ENCODE peak calls at places on chromosomes 2 and 18, in five cellular contexts. One of them, this sample, is unnamed.
A peak's percentile ranks its signal among the peaks of the same experiment; 100 is the strongest.

GRCh38 chr2:132547089-132547687 is 122.8 kb downstream of the LYPD1 start:
- DNase-seq in IMR-90: peak; percentile 85
- DNase-seq in K562: peak; percentile 57
- DNase-seq in A549: peak; percentile 31
- DNase-seq in HepG2: peak; percentile 59
- DNase-seq in this sample: peak; percentile 59

GRCh38 chr2:29042581-29043075 is 31.7 kb downstream of the PCARE start:
- DNase-seq in HepG2: no peak
- DNase-seq in IMR-90: peak; percentile 70
- DNase-seq in A549: no peak
- DNase-seq in K562: no peak
- DNase-seq in this sample: no peak

GRCh38 chr18:57743008-57743407 is 60.1 kb downstream of the ATP8B1 start:
- DNase-seq in IMR-90: peak; percentile 81
- DNase-seq in A549: no peak
- DNase-seq in K562: no peak
- DNase-seq in HepG2: no peak
- DNase-seq in this sample: no peak

GRCh38 chr18:32975501-32975900 is 202.7 kb upstream of the KLHL14 start:
- DNase-seq in IMR-90: no peak
- DNase-seq in A549: no peak
- DNase-seq in K562: no peak
- DNase-seq in HepG2: no peak
- DNase-seq in this sample: no peak

GRCh38 chr18:27382477-27383216 is 197.5 kb upstream of the CHST9 start:
- DNase-seq in A549: no peak
- DNase-seq in K562: no peak
- DNase-seq in HepG2: no peak
- DNase-seq in IMR-90: no peak
- DNase-seq in this sample: no peak

GRCh38 chr18:69484699-69485396 is 84.2 kb downstream of the DOK6 start:
- DNase-seq in IMR-90: peak; percentile 81
- DNase-seq in A549: no peak
- DNase-seq in HepG2: peak; percentile 22
- DNase-seq in K562: no peak
- DNase-seq in this sample: no peak

GRCh38 chr2:69213832-69214231 is 173.2 kb downstream of the GFPT1 start:
- DNase-seq in IMR-90: no peak
- DNase-seq in K562: no peak
- DNase-seq in HepG2: no peak
- DNase-seq in A549: no peak
- DNase-seq in this sample: no peak

GRCh38 chr2:112216158-112216557 is 38.7 kb downstream of the ZC3H8 start:
- DNase-seq in HepG2: peak; percentile 58
- DNase-seq in K562: no peak
- DNase-seq in A549: no peak
- DNase-seq in IMR-90: peak; percentile 18
- DNase-seq in this sample: no peak

GRCh38 chr2:20093263-20094141 is 42.1 kb upstream of the LAPTM4A start:
- DNase-seq in A549: peak; percentile 76
- DNase-seq in K562: no peak
- DNase-seq in HepG2: peak; percentile 95
- DNase-seq in IMR-90: peak; percentile 82
- DNase-seq in this sample: peak; percentile 66

GRCh38 chr2:196170202-196170680 is 1.1 kb downstream of the STK17B start:
- DNase-seq in HepG2: peak; percentile 28
- DNase-seq in K562: peak; percentile 23
- DNase-seq in A549: peak; percentile 10
- DNase-seq in IMR-90: peak; percentile 64
- DNase-seq in this sample: peak; percentile 37

GRCh38 chr2:196171946-196172345 is 568 bp upstream of the STK17B start:
- DNase-seq in A549: no peak
- DNase-seq in IMR-90: no peak
- DNase-seq in HepG2: no peak
- DNase-seq in K562: no peak
- DNase-seq in this sample: peak; percentile 17

GRCh38 chr2:196169521-196169920 is 1.9 kb downstream of the STK17B start:
- DNase-seq in A549: no peak
- DNase-seq in HepG2: no peak
- DNase-seq in K562: no peak
- DNase-seq in IMR-90: no peak
- DNase-seq in this sample: no peak

GRCh38 chr2:196171248-196171871 is at the start of gene STK17B:
- DNase-seq in IMR-90: peak; percentile 91
- DNase-seq in HepG2: peak; percentile 89
- DNase-seq in A549: peak; percentile 90
- DNase-seq in K562: peak; percentile 97
- DNase-seq in this sample: peak; percentile 96

DNA sequence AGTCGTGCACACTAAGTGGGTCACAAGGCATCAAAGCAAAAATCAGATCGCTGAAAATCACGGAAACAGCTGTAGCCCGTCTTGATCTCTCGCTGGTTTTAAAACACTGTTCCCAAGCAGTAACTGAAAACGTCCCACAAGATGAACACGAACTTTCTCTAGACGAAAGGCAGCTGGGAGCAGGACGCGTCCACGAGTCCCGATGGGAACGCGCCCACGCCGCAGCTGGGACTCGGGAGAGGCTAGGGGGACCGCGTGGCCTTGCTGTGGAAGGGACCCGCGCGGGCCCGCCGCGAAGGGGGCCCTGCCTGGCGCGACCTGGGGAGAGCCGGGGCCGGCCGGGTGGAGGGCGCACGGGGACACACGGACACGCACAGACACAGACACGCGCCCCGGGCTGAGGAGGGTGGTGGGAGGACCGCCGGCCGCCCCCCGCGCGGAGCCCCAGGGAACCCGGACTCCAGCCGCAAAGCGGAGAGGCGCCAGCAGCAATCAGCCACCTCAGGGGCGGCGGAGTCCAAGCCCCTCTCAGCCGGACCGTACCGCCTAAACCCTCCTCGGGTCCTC is 614 bp downstream of the STK17B start:
- DNase-seq in HepG2: peak; percentile 9
- DNase-seq in A549: no peak
- DNase-seq in K562: no peak
- DNase-seq in IMR-90: peak; percentile 60
- DNase-seq in this sample: peak; percentile 14
- TF ChIP-seq BHLHE40 in HepG2: no peak
- TF ChIP-seq BHLHE40 in A549: no peak
- TF ChIP-seq BHLHE40 in K562: no peak
- TF ChIP-seq BHLHE40 in IMR-90: no peak
- TF ChIP-seq BHLHE40 in this sample: no peak

GRCh38 chr18:78893396-78894305 is 86.0 kb upstream of the SALL3 start:
- DNase-seq in IMR-90: no peak
- DNase-seq in HepG2: no peak
- DNase-seq in A549: no peak
- DNase-seq in K562: no peak
- DNase-seq in this sample: no peak

GRCh38 chr18:78898635-78899034 is 81.0 kb upstream of the SALL3 start:
- DNase-seq in A549: no peak
- DNase-seq in IMR-90: no peak
- DNase-seq in K562: no peak
- DNase-seq in HepG2: no peak
- DNase-seq in this sample: no peak

GRCh38 chr18:78898066-78898465 is 81.6 kb upstream of the SALL3 start:
- DNase-seq in IMR-90: no peak
- DNase-seq in HepG2: no peak
- DNase-seq in A549: no peak
- DNase-seq in K562: no peak
- DNase-seq in this sample: no peak

GRCh38 chr18:78895207-78896001 is 84.2 kb upstream of the SALL3 start:
- DNase-seq in A549: no peak
- DNase-seq in IMR-90: no peak
- DNase-seq in HepG2: no peak
- DNase-seq in K562: no peak
- DNase-seq in this sample: no peak

DNA sequence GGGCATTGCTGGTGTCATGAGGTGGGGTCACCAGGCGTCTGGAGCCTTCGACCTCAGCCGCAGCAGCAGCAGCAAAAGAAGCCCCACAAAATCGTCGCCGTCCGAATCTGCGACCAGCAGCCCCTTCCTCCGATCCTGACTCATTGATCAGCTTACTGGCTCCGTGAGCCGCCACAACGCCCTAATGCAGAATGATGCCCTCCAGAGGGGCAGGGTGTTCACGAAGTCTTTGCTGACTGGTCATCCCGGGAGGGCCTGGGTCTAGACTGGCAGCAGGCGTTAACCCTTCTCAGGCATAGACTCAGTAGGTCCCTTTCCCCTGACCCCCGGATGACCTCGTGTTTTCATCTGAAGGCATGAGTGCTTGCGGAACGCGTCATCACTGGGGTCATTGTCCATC is 83.5 kb upstream of the SALL3 start:
- DNase-seq in HepG2: no peak
- DNase-seq in A549: no peak
- DNase-seq in IMR-90: no peak
- DNase-seq in K562: no peak
- DNase-seq in this sample: no peak
- TF ChIP-seq BHLHE40 in HepG2: no peak
- TF ChIP-seq BHLHE40 in A549: no peak
- TF ChIP-seq BHLHE40 in IMR-90: no peak
- TF ChIP-seq BHLHE40 in K562: no peak
- TF ChIP-seq BHLHE40 in this sample: no peak

GRCh38 chr2:127514485-127514884 is 11.8 kb downstream of the IWS1 start:
- DNase-seq in K562: no peak
- DNase-seq in A549: no peak
- DNase-seq in IMR-90: no peak
- DNase-seq in HepG2: no peak
- DNase-seq in this sample: no peak

GRCh38 chr2:127515383-127515915 is 10.8 kb downstream of the IWS1 start:
- DNase-seq in HepG2: no peak
- DNase-seq in K562: no peak
- DNase-seq in IMR-90: no peak
- DNase-seq in A549: no peak
- DNase-seq in this sample: no peak

GRCh38 chr2:127516031-127516430 is 10.3 kb downstream of the IWS1 start:
- DNase-seq in A549: no peak
- DNase-seq in HepG2: no peak
- DNase-seq in IMR-90: peak; percentile 27
- DNase-seq in K562: no peak
- DNase-seq in this sample: no peak

GRCh38 chr2:127520424-127520823 is 5.9 kb downstream of the IWS1 start:
- DNase-seq in A549: no peak
- DNase-seq in HepG2: no peak
- DNase-seq in K562: no peak
- DNase-seq in IMR-90: no peak
- DNase-seq in this sample: no peak

DNA sequence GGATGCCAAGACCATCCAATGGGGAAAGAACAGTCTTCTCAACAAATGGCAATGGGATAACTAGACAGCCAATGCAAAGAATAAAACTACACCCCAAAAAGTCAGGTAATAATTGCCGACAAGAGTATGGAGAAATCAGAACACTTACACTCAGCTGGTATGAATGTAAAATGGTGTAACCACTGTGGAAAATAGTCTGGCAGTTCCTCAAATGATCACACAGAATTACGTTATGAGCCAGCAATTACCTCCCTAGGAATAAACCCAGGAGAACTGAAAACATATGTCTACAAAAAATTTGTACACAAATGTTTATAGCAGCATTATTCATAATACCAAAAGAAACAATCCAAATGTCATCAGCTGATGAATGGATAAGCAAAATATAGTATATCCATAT is 8.8 kb downstream of the IWS1 start:
- DNase-seq in K562: no peak
- DNase-seq in HepG2: no peak
- DNase-seq in IMR-90: no peak
- DNase-seq in A549: no peak
- DNase-seq in this sample: no peak
- TF ChIP-seq BHLHE40 in K562: no peak
- TF ChIP-seq BHLHE40 in HepG2: no peak
- TF ChIP-seq BHLHE40 in IMR-90: no peak
- TF ChIP-seq BHLHE40 in A549: no peak
- TF ChIP-seq BHLHE40 in this sample: no peak

DNA sequence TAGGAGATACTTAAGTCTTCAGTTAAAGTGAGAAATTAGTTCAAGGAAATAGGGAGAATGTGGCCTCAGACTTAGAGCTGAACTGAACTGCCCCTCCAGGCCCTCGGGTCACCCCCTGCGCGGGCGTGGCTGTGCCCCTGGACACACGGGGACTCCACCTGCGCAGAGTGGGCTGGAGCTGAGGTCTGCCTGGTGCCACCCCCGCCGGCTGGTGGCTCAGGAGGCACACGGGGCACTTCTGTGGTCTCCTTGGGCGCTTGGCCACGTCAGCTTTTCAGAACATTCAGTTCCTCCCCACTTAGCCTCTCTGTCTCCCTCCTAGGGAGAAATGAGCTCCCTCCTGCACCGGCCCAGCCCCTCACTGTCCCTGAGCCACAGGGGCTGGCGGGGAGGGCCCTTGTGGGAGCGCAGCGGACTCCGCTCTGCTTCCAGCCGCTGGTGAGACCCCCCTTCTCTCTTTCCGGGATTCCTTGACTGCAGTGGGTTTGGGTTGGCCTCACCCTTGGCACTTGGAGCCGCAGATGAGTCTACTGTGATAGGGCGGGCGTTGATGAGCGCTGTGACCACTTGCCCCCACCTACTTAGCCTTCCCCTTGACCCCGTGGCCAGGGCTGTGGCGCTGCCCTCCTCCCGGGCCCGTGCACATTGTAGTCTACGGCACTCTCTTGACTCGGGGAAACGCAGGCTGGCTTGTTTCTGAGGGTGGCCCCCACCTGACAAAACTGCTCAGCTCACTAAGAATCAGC is 18.2 kb upstream of the PDIA6 start:
- DNase-seq in IMR-90: no peak
- DNase-seq in A549: no peak
- DNase-seq in K562: no peak
- DNase-seq in HepG2: no peak
- DNase-seq in this sample: no peak
- TF ChIP-seq BHLHE40 in IMR-90: no peak
- TF ChIP-seq BHLHE40 in A549: no peak
- TF ChIP-seq BHLHE40 in K562: no peak
- TF ChIP-seq BHLHE40 in HepG2: no peak
- TF ChIP-seq BHLHE40 in this sample: no peak

DNA sequence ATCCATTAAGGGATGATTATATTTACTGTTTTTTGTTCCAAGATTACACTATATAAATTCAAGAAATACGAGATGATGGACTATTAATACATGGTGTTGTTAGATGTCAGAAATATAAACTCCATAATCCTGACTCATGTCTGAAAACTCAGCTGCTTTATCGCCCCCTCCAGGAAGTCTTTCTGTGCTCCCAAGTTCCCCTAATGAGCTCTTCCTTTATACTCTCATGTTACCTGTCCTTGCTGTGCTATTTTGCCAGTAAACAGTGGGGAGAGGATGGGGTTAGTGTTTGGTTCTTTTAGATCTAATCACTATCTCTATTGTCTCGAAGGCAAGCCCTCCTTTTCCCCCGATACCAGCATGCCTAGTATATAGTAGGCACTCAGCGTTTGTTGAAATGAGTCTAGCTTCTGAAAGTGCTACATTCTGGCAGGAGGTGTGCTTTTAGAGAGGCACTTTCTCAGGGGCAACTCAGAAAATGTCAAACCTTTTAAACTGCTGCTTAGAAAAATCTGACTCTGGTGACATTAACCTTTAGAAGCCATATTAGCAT is 21.4 kb upstream of the BARD1 start:
- DNase-seq in K562: no peak
- DNase-seq in HepG2: peak; percentile 39
- DNase-seq in IMR-90: peak; percentile 37
- DNase-seq in A549: no peak
- DNase-seq in this sample: peak; percentile 18
- TF ChIP-seq BHLHE40 in K562: no peak
- TF ChIP-seq BHLHE40 in HepG2: no peak
- TF ChIP-seq BHLHE40 in IMR-90: no peak
- TF ChIP-seq BHLHE40 in A549: no peak
- TF ChIP-seq BHLHE40 in this sample: no peak

This sample was measured in HEK293T.